ENCODE peak calls at places on chromosome 20, in seven cellular contexts. Y is effector memory CD4-positive, alpha-beta T cell; V is heart right ventricle; G is OCI-LY7; K is fibroblast of lung; H is caudate nucleus; C is A673. O is an unnamed sample.

GRCh38 chr20:62914970-62915457 is 11.3 kb downstream of the DIDO1 start:
- DNase-seq in G (no peak), V (no peak), H (no peak), K (peak; percentile 39), C (peak; percentile 50), Y (no peak), O (peak; percentile 89)

GRCh38 chr20:23407770-23408467 is 13.4 kb downstream of the NAPB start:
- DNase-seq in C (no peak), V (no peak), H (no peak), K (no peak), Y (no peak), G (no peak), O (no peak)

GRCh38 chr20:19885981-19886665 is 128.1 kb downstream of the RIN2 start:
- DNase-seq in Y (no peak), H (peak; percentile 47), K (peak; percentile 63), V (peak; percentile 57), G (no peak), C (peak; percentile 16), O (no peak)

GRCh38 chr20:41395669-41396664 is 29.3 kb upstream of the EMILIN3 start:
- DNase-seq in G (no peak), C (no peak), V (no peak), Y (no peak), K (no peak), H (no peak), O (peak; percentile 59)

GRCh38 chr20:19129976-19130612 is 82.3 kb upstream of the SLC24A3 start:
- DNase-seq in C (no peak), V (no peak), Y (no peak), K (no peak), G (no peak), H (no peak), O (no peak)

GRCh38 chr20:10469599-10469998 is 34.5 kb downstream of the SLX4IP start:
- DNase-seq in Y (no peak), G (peak; percentile 12), V (no peak), H (no peak), C (peak; percentile 96), K (peak; percentile 92), O (peak; percentile 37)

GRCh38 chr20:24892522-24892921 is 56.5 kb upstream of the CST7 start:
- DNase-seq in C (no peak), H (no peak), Y (no peak), G (no peak), K (no peak), V (no peak), O (peak; percentile 54)

GRCh38 chr20:63378626-63379025 is 17.5 kb upstream of the CHRNA4 start:
- DNase-seq in K (no peak), V (no peak), H (no peak), G (no peak), Y (no peak), C (no peak), O (no peak)

GRCh38 chr20:605237-605636 is 4.9 kb downstream of the TCF15 start:
- DNase-seq in H (no peak), Y (no peak), C (no peak), V (no peak), K (no peak), G (no peak), O (peak; percentile 62)

GRCh38 chr20:23397961-23398360 is 23.3 kb downstream of the NAPB start:
- DNase-seq in H (no peak), C (no peak), K (peak; percentile 38), G (no peak), V (no peak), Y (no peak), O (no peak)

GRCh38 chr20:16701296-16701695 is 28.5 kb upstream of the SNRPB2 start:
- DNase-seq in K (no peak), H (no peak), G (peak; percentile 52), Y (peak; percentile 27), V (no peak), C (peak; percentile 21), O (no peak)

GRCh38 chr20:18252597-18253451 is 35.5 kb upstream of the ZNF133 start:
- DNase-seq in H (no peak), V (no peak), C (no peak), Y (no peak), G (no peak), K (no peak), O (no peak)

GRCh38 chr20:45378191-45378590 is at the start of gene TP53TG5:
- DNase-seq in K (no peak), Y (no peak), H (peak; percentile 38), V (no peak), C (no peak), G (no peak), O (no peak)

GRCh38 chr20:14948416-14948815 is 611.0 kb upstream of the FLRT3 start:
- DNase-seq in K (no peak), Y (no peak), V (no peak), C (no peak), G (no peak), H (no peak), O (no peak)

GRCh38 chr20:40232288-40232687 is 456.7 kb downstream of the MAFB start:
- DNase-seq in G (no peak), K (no peak), C (peak; percentile 92), V (no peak), H (no peak), Y (no peak), O (no peak)

GRCh38 chr20:48357714-48358113 is 470.1 kb downstream of the PREX1 start:
- DNase-seq in G (no peak), Y (no peak), C (no peak), H (no peak), K (no peak), V (no peak), O (no peak)
- H3K27ac ChIP-seq in G (no peak overlapping the region), Y (no peak overlapping the region), C (no peak overlapping the region), H (no peak overlapping the region), K (no peak overlapping the region), V (no peak overlapping the region), O (no peak overlapping the region)

GRCh38 chr20:37619496-37619895 is 74.3 kb upstream of the CTNNBL1 start:
- DNase-seq in C (no peak), V (no peak), K (no peak), H (no peak), Y (no peak), G (no peak), O (no peak)

GRCh38 chr20:37624963-37625362 is 68.9 kb upstream of the CTNNBL1 start:
- DNase-seq in Y (no peak), H (no peak), K (no peak), G (no peak), V (no peak), C (no peak), O (no peak)

GRCh38 chr20:37627767-37628130 is 66.1 kb upstream of the CTNNBL1 start:
- DNase-seq in C (no peak), V (no peak), G (no peak), Y (no peak), H (no peak), K (no peak), O (no peak)

GRCh38 chr20:37627060-37627766 is 66.6 kb upstream of the CTNNBL1 start:
- DNase-seq in H (no peak), K (peak; percentile 64), C (peak; percentile 65), V (peak; percentile 52), G (peak; percentile 38), Y (no peak), O (no peak)

DNA sequence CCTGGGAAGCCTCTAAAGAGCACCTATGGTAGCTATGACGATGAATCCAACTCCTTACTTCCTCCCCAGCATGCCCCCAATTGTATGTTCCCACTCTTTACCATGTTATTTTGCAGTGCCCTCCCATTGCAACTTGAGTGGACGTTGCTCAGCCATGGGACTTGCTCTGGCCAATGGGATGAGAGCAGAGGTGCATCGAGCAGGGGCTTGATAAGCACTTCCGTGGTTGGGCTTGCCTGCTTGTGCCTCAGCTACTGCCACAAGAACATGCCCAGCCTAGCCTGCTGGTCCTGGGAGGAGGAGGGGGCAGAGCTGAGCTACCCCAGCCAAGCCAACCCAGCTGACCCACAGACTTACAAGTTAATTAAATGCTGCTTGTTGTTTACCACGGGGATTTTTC is 71.1 kb upstream of the CTNNBL1 start:
- DNase-seq in H (no peak), K (no peak), G (no peak), V (no peak), C (no peak), Y (no peak), O (no peak)
- H3K27ac ChIP-seq in H (no peak overlapping the region), K (no peak overlapping the region), G (no peak overlapping the region), V (no peak overlapping the region), C (no peak overlapping the region), Y (no peak overlapping the region), O (no peak overlapping the region)

GRCh38 chr20:3923818-3924217 is 34.6 kb downstream of the PANK2 start:
- DNase-seq in C (peak; percentile 58), Y (no peak), V (no peak), G (no peak), K (peak; percentile 49), H (peak; percentile 54), O (peak; percentile 57)
- H3K27ac ChIP-seq in C (peak overlapping the region; percentile 64), Y (no peak overlapping the region), V (no peak overlapping the region), G (no peak overlapping the region), K (no peak overlapping the region), H (peak overlapping the region; percentile 77), O (peak overlapping the region; percentile 50)

GRCh38 chr20:50222568-50223320 is 32.1 kb downstream of the CEBPB start:
- DNase-seq in V (no peak), H (no peak), C (no peak), K (no peak), G (no peak), Y (no peak), O (peak; percentile 50)

GRCh38 chr20:50220894-50221266 is 30.2 kb downstream of the CEBPB start:
- DNase-seq in C (no peak), H (no peak), V (no peak), G (no peak), Y (no peak), K (no peak), O (peak; percentile 32)

GRCh38 chr20:50220093-50220893 is 29.7 kb downstream of the CEBPB start:
- DNase-seq in H (no peak), V (no peak), K (no peak), G (no peak), C (no peak), Y (no peak), O (peak; percentile 83)

GRCh38 chr20:50223321-50223995 is 32.8 kb downstream of the CEBPB start:
- DNase-seq in K (no peak), V (no peak), H (no peak), Y (no peak), C (no peak), G (no peak), O (peak; percentile 81)

DNA sequence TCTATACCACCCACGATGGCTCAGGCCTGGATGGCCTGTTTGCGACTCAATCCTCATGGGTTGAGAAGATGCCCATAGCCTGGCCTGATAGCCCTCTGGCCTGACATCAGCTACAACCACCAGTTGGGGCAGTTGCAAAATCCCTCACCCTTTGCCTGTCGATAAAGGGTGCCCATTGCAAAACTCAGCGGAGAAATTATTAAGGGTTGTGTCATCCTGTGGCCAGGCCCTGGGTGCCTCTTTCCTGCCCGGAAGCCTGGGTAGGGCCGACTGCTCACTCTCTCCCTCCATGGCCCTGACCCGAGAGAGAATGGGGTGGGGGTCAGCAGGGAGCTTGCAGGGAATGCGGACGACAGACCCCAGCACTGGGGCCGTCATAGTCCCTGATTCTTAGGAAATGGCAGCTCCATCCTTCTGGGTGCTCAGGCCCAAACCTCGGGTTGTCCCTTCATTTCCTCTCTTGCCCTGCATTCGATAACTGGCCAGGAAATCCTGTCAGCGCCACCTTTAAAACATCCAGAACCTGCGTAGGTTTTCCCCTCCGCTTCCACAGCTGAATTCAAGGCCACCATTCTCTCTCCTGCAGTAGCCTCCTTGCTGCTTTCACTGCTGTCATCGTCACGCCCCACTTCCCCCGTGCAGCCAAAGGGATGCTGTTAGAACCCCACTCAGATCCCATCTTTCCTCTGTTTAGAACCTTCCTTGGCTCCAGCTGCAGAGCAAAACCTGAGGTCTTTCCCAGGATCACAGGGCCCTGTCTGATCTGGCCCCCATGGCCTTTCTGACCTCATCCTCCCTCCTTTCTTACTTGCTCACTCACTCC is 31.1 kb downstream of the CEBPB start:
- DNase-seq in G (no peak), C (no peak), H (no peak), K (peak; percentile 62), V (no peak), Y (no peak), O (peak; percentile 97)
- H3K27ac ChIP-seq in G (no peak overlapping the region), C (no peak overlapping the region), H (no peak overlapping the region), K (no peak overlapping the region), V (no peak overlapping the region), Y (no peak overlapping the region), O (peak overlapping the region; percentile 77)